ENCODE peak calls at places on chromosomes 4 and X, in seven cellular contexts. G is neuronal stem cell, K is mesendoderm, U is mesenchymal stem cell, R is H1, M is H9, C is trophoblast cell. Y is an unnamed sample.

GRCh38 chr4:186651181-186651603 is 72.5 kb downstream of the FAT1 start:
- DNase-seq in U (no peak), R (no peak), K (no peak), M (no peak), C (no peak), G (no peak), Y (no peak)

GRCh38 chrX:123083924-123084323 is 100.2 kb upstream of the GRIA3 start:
- DNase-seq in G (no peak), R (no peak), C (no peak), M (no peak), U (no peak), K (peak), Y (no peak)

GRCh38 chrX:57528670-57529255 is 63.0 kb upstream of the ZXDB start:
- DNase-seq in R (no peak), K (peak), M (peak), G (no peak), U (no peak), C (no peak), Y (peak)

GRCh38 chr4:157294575-157294974 is 74.0 kb downstream of the GRIA2 start:
- DNase-seq in M (no peak), R (no peak), C (no peak), U (no peak), K (no peak), G (no peak), Y (no peak)

GRCh38 chr4:687975-688694 is 816 bp downstream of the SLC49A3 start:
- DNase-seq in M (peak), U (no peak), C (no peak), R (no peak), K (peak), G (no peak), Y (no peak)

GRCh38 chr4:97106161-97106560 is 1037.1 kb downstream of the STPG2 start:
- DNase-seq in K (no peak), C (no peak), R (no peak), U (no peak), G (no peak), M (no peak), Y (no peak)

GRCh38 chr4:123555500-123556273 is 159.1 kb downstream of the SPRY1 start:
- DNase-seq in M (no peak), C (peak), K (peak), R (no peak), U (peak), G (no peak), Y (peak)

GRCh38 chr4:173381610-173382009 is 10.9 kb downstream of the SAP30 start:
- DNase-seq in M (no peak), G (no peak), R (no peak), U (no peak), K (no peak), C (no peak), Y (no peak)

GRCh38 chrX:24424948-24425347 is 40.1 kb upstream of the PDK3 start:
- DNase-seq in R (no peak), C (peak), K (no peak), G (no peak), M (no peak), U (no peak), Y (peak)

GRCh38 chrX:70089575-70090297 is 27.5 kb downstream of the OTUD6A start:
- DNase-seq in R (no peak), C (no peak), K (no peak), G (no peak), M (no peak), U (peak), Y (peak)

GRCh38 chrX:36898301-36898700 is 109.9 kb upstream of the FAM47C start:
- DNase-seq in R (no peak), U (peak), M (no peak), G (no peak), K (peak), C (no peak), Y (peak)

GRCh38 chr4:10204401-10205058 is 87.9 kb upstream of the WDR1 start:
- DNase-seq in U (no peak), K (no peak), R (no peak), G (no peak), M (no peak), C (peak), Y (no peak)

GRCh38 chr4:146368209-146368608 is 153.5 kb downstream of the SLC10A7 start:
- DNase-seq in C (no peak), R (no peak), U (no peak), G (no peak), K (no peak), M (no peak), Y (no peak)

GRCh38 chr4:139740121-139740520 is 74.5 kb downstream of the MGST2 start:
- DNase-seq in G (no peak), R (no peak), K (no peak), U (no peak), M (no peak), C (no peak), Y (no peak)

GRCh38 chr4:159238631-159239030 is 135.8 kb downstream of the RAPGEF2 start:
- DNase-seq in K (no peak), U (no peak), R (no peak), M (no peak), C (no peak), G (no peak), Y (no peak)

GRCh38 chr4:36043901-36044300 is 200.4 kb downstream of the ARAP2 start:
- DNase-seq in M (no peak), R (no peak), U (peak), K (no peak), G (no peak), C (no peak), Y (no peak)

GRCh38 chrX:134520860-134521390 is 61.0 kb downstream of the HPRT1 start:
- DNase-seq in K (peak), C (peak), U (peak), M (peak), R (no peak), G (peak), Y (peak)

GRCh38 chr4:109658871-109659410 is 44.3 kb downstream of the CASP6 start:
- DNase-seq in R (no peak), M (no peak), U (peak), C (no peak), K (no peak), G (no peak), Y (peak)

GRCh38 chr4:30839583-30840520 is 119.7 kb downstream of the PCDH7 start:
- DNase-seq in M (no peak), K (peak), U (peak), G (no peak), R (no peak), C (no peak), Y (peak)

GRCh38 chrX:23773601-23774175 is 9.3 kb upstream of the SAT1 start:
- DNase-seq in U (peak), R (no peak), C (no peak), M (no peak), G (no peak), K (no peak), Y (no peak)

GRCh38 chr4:132001542-132001941 is 1147.6 kb upstream of the PCDH10 start:
- DNase-seq in R (no peak), G (no peak), U (peak), C (no peak), K (no peak), M (no peak), Y (peak)

GRCh38 chr4:86011117-86011516 is 348.7 kb downstream of the MAPK10 start:
- DNase-seq in U (peak), C (peak), R (no peak), G (no peak), K (no peak), M (no peak), Y (peak)

GRCh38 chrX:1529328-1529727 is 7.7 kb downstream of the P2RY8 start:
- DNase-seq in R (no peak), M (no peak), C (no peak), K (no peak), G (no peak), U (no peak), Y (no peak)

GRCh38 chr4:40621592-40622512 is 7.8 kb downstream of the RBM47 start:
- DNase-seq in K (peak), R (peak), M (peak), G (no peak), C (peak), U (peak), Y (peak)

GRCh38 chr4:169164669-169165415 is 105.9 kb downstream of the SH3RF1 start:
- DNase-seq in C (no peak), G (no peak), R (no peak), K (peak), U (peak), M (no peak), Y (peak)

GRCh38 chrX:1453951-1454785 is 1.5 kb upstream of the ASMTL start:
- DNase-seq in R (peak), G (peak), K (peak), C (peak), M (peak), U (peak), Y (peak)

GRCh38 chr4:82515705-82516104 is 46.1 kb downstream of the TMEM150C start:
- DNase-seq in U (peak), G (no peak), M (no peak), K (no peak), R (no peak), C (no peak), Y (peak)

GRCh38 chr4:150010525-150011126 is 67.6 kb upstream of the DCLK2 start:
- DNase-seq in K (peak), R (no peak), C (peak), U (peak), G (peak), M (peak), Y (peak)

GRCh38 chr4:16794816-16795445 is 103.5 kb downstream of the LDB2 start:
- DNase-seq in K (peak), C (no peak), M (peak), G (peak), U (peak), R (peak), Y (peak)

GRCh38 chrX:149877636-149878035 is 3.3 kb upstream of the MAGEA8 start:
- DNase-seq in C (no peak), K (peak), U (peak), R (no peak), M (no peak), G (no peak), Y (no peak)

GRCh38 chr4:47274931-47275330 is 188.6 kb downstream of the COMMD8 start:
- DNase-seq in G (no peak), U (peak), M (no peak), R (no peak), C (no peak), K (no peak), Y (peak)

GRCh38 chr4:141133146-141134006 is at the start of gene RNF150:
- DNase-seq in K (peak), U (peak), G (peak), M (peak), R (peak), C (peak), Y (peak)

GRCh38 chr4:90951037-90951436 is 823.8 kb downstream of the CCSER1 start:
- DNase-seq in U (peak), C (peak), R (no peak), M (no peak), G (no peak), K (peak), Y (peak)

GRCh38 chr4:186291256-186291890 is 25.4 kb downstream of the F11 start:
- DNase-seq in M (no peak), R (no peak), U (no peak), G (no peak), K (no peak), C (no peak), Y (no peak)

GRCh38 chrX:40107291-40108083 is 9.7 kb upstream of the BCOR start:
- DNase-seq in G (no peak), C (peak), R (no peak), M (peak), K (peak), U (peak), Y (no peak)

GRCh38 chr4:139763668-139764067 is 98.0 kb downstream of the MGST2 start:
- DNase-seq in U (peak), K (no peak), C (no peak), R (no peak), G (no peak), M (no peak), Y (no peak)

GRCh38 chr4:107658400-107659326 is 61.4 kb downstream of the PAPSS1 start:
- DNase-seq in M (no peak), U (no peak), C (no peak), G (no peak), K (no peak), R (no peak), Y (no peak)

GRCh38 chrX:111010151-111010550 is 85.8 kb upstream of the PAK3 start:
- DNase-seq in M (no peak), U (no peak), R (no peak), G (no peak), K (peak), C (no peak), Y (no peak)

GRCh38 chrX:111009256-111009655 is 86.7 kb upstream of the PAK3 start:
- DNase-seq in K (no peak), U (no peak), C (no peak), M (no peak), R (no peak), G (no peak), Y (no peak)

GRCh38 chrX:111008126-111008525 is 87.9 kb upstream of the PAK3 start:
- DNase-seq in K (no peak), M (no peak), U (no peak), C (no peak), G (no peak), R (no peak), Y (no peak)

GRCh38 chrX:111013778-111014455 is 82.1 kb upstream of the PAK3 start:
- DNase-seq in U (no peak), R (no peak), G (no peak), M (no peak), K (no peak), C (no peak), Y (no peak)
- H3K18ac ChIP-seq in U (no peak), R (no peak), G (no peak), M (no peak), K (no peak), C (no peak), Y (no peak)

DNA sequence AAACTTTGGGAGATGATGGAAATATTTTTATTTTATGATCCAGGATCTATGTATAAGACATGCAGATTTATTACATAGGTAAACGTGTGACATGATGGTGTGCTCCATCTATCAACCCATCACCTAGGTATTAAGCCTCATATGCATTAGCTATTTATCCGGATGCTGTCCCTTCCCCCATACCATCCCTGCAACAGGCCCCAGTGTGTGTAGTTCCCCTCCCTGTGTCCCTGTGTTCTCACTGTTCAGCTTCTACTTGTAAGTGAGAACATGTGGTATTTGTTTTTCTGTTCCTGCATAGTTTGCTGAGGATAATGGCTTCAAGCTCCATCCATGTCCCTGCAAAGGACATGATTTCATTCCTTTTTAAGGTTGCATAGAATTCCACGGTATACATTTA is 28.1 kb upstream of the ZCCHC4 start:
- DNase-seq in K (no peak), U (no peak), C (no peak), M (no peak), G (no peak), R (no peak), Y (no peak)
- H2BK5ac ChIP-seq in K (no peak), U (no peak), C (no peak), M (no peak), G (no peak), R (no peak), Y (no peak)

GRCh38 chrX:76477352-76477751 is 49.8 kb downstream of the MAGEE1 start:
- DNase-seq in R (no peak), C (no peak), M (no peak), K (no peak), G (no peak), U (no peak), Y (no peak)
- H3K18ac ChIP-seq in R (no peak), C (no peak), M (no peak), K (no peak), G (no peak), U (no peak), Y (no peak)

GRCh38 chrX:30816079-30816478 is 73.0 kb downstream of the TAB3 start:
- DNase-seq in U (no peak), K (no peak), C (no peak), G (no peak), M (no peak), R (no peak), Y (no peak)
- H2BK5ac ChIP-seq in U (no peak), K (no peak), C (no peak), G (no peak), M (no peak), R (no peak), Y (no peak)